ENCODE peak calls at places on chromosomes 7 and 10, in seven cellular contexts. One of them, this sample, is unnamed.
A peak's percentile ranks its signal among the peaks of the same experiment; 100 is the strongest.

GRCh38 chr10:85600026-85600743 is 766.4 kb downstream of the GRID1 start:
- DNase-seq in cardiac fibroblast: no peak
- DNase-seq in Panc1: no peak
- DNase-seq in fibroblast of mammary gland: no peak
- DNase-seq in GM23338: no peak
- DNase-seq in fibroblast of pulmonary artery: no peak
- DNase-seq in SK-N-SH: no peak
- DNase-seq in this sample: no peak

GRCh38 chr7:84484502-84485079 is 290.0 kb upstream of the SEMA3A start:
- DNase-seq in cardiac fibroblast: no peak
- DNase-seq in Panc1: peak; percentile 22
- DNase-seq in fibroblast of mammary gland: peak; percentile 12
- DNase-seq in GM23338: no peak
- DNase-seq in fibroblast of pulmonary artery: no peak
- DNase-seq in SK-N-SH: no peak
- DNase-seq in this sample: peak; percentile 54

GRCh38 chr10:61140765-61141392 is 196.9 kb upstream of the RHOBTB1 start:
- DNase-seq in cardiac fibroblast: peak; percentile 82
- DNase-seq in Panc1: peak; percentile 67
- DNase-seq in fibroblast of mammary gland: peak; percentile 78
- DNase-seq in GM23338: peak; percentile 57
- DNase-seq in fibroblast of pulmonary artery: peak; percentile 85
- DNase-seq in SK-N-SH: peak; percentile 24
- DNase-seq in this sample: peak; percentile 74

GRCh38 chr10:78505657-78506056 is 472.0 kb downstream of the RPS24 start:
- DNase-seq in cardiac fibroblast: peak; percentile 21
- DNase-seq in Panc1: no peak
- DNase-seq in fibroblast of mammary gland: peak; percentile 48
- DNase-seq in GM23338: no peak
- DNase-seq in fibroblast of pulmonary artery: no peak
- DNase-seq in SK-N-SH: no peak
- DNase-seq in this sample: no peak

GRCh38 chr7:27173412-27174076 is 576 bp downstream of the HOXA10 start:
- DNase-seq in cardiac fibroblast: no peak
- DNase-seq in Panc1: no peak
- DNase-seq in fibroblast of mammary gland: no peak
- DNase-seq in GM23338: peak; percentile 48
- DNase-seq in fibroblast of pulmonary artery: no peak
- DNase-seq in SK-N-SH: peak; percentile 54
- DNase-seq in this sample: no peak

GRCh38 chr7:140544278-140544896 is 65.1 kb upstream of the MKRN1 start:
- DNase-seq in cardiac fibroblast: no peak
- DNase-seq in Panc1: no peak
- DNase-seq in fibroblast of mammary gland: no peak
- DNase-seq in GM23338: no peak
- DNase-seq in fibroblast of pulmonary artery: no peak
- DNase-seq in SK-N-SH: no peak
- DNase-seq in this sample: no peak

GRCh38 chr10:89115876-89116627 is 91.1 kb downstream of the CH25H start:
- DNase-seq in cardiac fibroblast: peak; percentile 93
- DNase-seq in Panc1: no peak
- DNase-seq in fibroblast of mammary gland: peak; percentile 87
- DNase-seq in GM23338: no peak
- DNase-seq in fibroblast of pulmonary artery: peak; percentile 75
- DNase-seq in SK-N-SH: no peak
- DNase-seq in this sample: peak; percentile 81

GRCh38 chr7:122198581-122198980 is 54.5 kb upstream of the AASS start:
- DNase-seq in cardiac fibroblast: no peak
- DNase-seq in Panc1: no peak
- DNase-seq in fibroblast of mammary gland: no peak
- DNase-seq in GM23338: no peak
- DNase-seq in fibroblast of pulmonary artery: no peak
- DNase-seq in SK-N-SH: no peak
- DNase-seq in this sample: no peak

GRCh38 chr7:48192996-48193395 is 21.7 kb downstream of the ABCA13 start:
- DNase-seq in cardiac fibroblast: no peak
- DNase-seq in Panc1: no peak
- DNase-seq in fibroblast of mammary gland: no peak
- DNase-seq in GM23338: no peak
- DNase-seq in fibroblast of pulmonary artery: no peak
- DNase-seq in SK-N-SH: no peak
- DNase-seq in this sample: no peak

GRCh38 chr7:43038229-43038628 is 74.2 kb upstream of the HECW1 start:
- DNase-seq in cardiac fibroblast: peak; percentile 67
- DNase-seq in Panc1: no peak
- DNase-seq in fibroblast of mammary gland: peak; percentile 91
- DNase-seq in GM23338: no peak
- DNase-seq in fibroblast of pulmonary artery: peak; percentile 91
- DNase-seq in SK-N-SH: no peak
- DNase-seq in this sample: peak; percentile 93

GRCh38 chr10:99329891-99330674 is 927 bp downstream of the CNNM1 start:
- DNase-seq in cardiac fibroblast: no peak
- DNase-seq in Panc1: no peak
- DNase-seq in fibroblast of mammary gland: peak; percentile 7
- DNase-seq in GM23338: peak; percentile 59
- DNase-seq in fibroblast of pulmonary artery: peak; percentile 4
- DNase-seq in SK-N-SH: peak; percentile 83
- DNase-seq in this sample: peak; percentile 34
- H3K4me3 ChIP-seq in cardiac fibroblast: peak overlapping the region; percentile 36
- H3K4me3 ChIP-seq in Panc1: peak overlapping the region; percentile 81
- H3K4me3 ChIP-seq in fibroblast of mammary gland: peak overlapping the region; percentile 4
- H3K4me3 ChIP-seq in GM23338: peak overlapping the region; percentile 62
- H3K4me3 ChIP-seq in fibroblast of pulmonary artery: no peak overlapping the region
- H3K4me3 ChIP-seq in SK-N-SH: peak overlapping the region; percentile 47
- H3K4me3 ChIP-seq in this sample: peak overlapping the region; percentile 62

GRCh38 chr10:3222068-3222467 is 49.5 kb upstream of the PITRM1 start:
- DNase-seq in cardiac fibroblast: peak; percentile 68
- DNase-seq in Panc1: no peak
- DNase-seq in fibroblast of mammary gland: peak; percentile 88
- DNase-seq in GM23338: peak; percentile 81
- DNase-seq in fibroblast of pulmonary artery: peak; percentile 23
- DNase-seq in SK-N-SH: no peak
- DNase-seq in this sample: peak; percentile 53
- TF ChIP-seq CTCF in cardiac fibroblast: peak; percentile 26
- TF ChIP-seq CTCF in Panc1: peak; percentile 41
- TF ChIP-seq CTCF in fibroblast of mammary gland: peak; percentile 47
- TF ChIP-seq CTCF in GM23338: peak; percentile 62
- TF ChIP-seq CTCF in fibroblast of pulmonary artery: peak; percentile 2
- TF ChIP-seq CTCF in SK-N-SH: peak; percentile 37
- TF ChIP-seq CTCF in this sample: peak; percentile 16

GRCh38 chr7:1055084-1055450 is 10.7 kb downstream of the GPR146 start:
- DNase-seq in cardiac fibroblast: no peak
- DNase-seq in Panc1: no peak
- DNase-seq in fibroblast of mammary gland: no peak
- DNase-seq in GM23338: no peak
- DNase-seq in fibroblast of pulmonary artery: peak; percentile 56
- DNase-seq in SK-N-SH: peak; percentile 92
- DNase-seq in this sample: no peak
- H3K4me3 ChIP-seq in cardiac fibroblast: peak overlapping the region; percentile 13
- H3K4me3 ChIP-seq in Panc1: no peak overlapping the region
- H3K4me3 ChIP-seq in fibroblast of mammary gland: no peak overlapping the region
- H3K4me3 ChIP-seq in GM23338: no peak overlapping the region
- H3K4me3 ChIP-seq in fibroblast of pulmonary artery: no peak overlapping the region
- H3K4me3 ChIP-seq in SK-N-SH: no peak overlapping the region
- H3K4me3 ChIP-seq in this sample: no peak overlapping the region

GRCh38 chr10:44552716-44553115 is 167.8 kb upstream of the CXCL12 start:
- DNase-seq in cardiac fibroblast: no peak
- DNase-seq in Panc1: no peak
- DNase-seq in fibroblast of mammary gland: peak; percentile 45
- DNase-seq in GM23338: no peak
- DNase-seq in fibroblast of pulmonary artery: no peak
- DNase-seq in SK-N-SH: no peak
- DNase-seq in this sample: peak; percentile 65
- TF ChIP-seq CTCF in cardiac fibroblast: no peak
- TF ChIP-seq CTCF in Panc1: no peak
- TF ChIP-seq CTCF in fibroblast of mammary gland: no peak
- TF ChIP-seq CTCF in GM23338: no peak
- TF ChIP-seq CTCF in fibroblast of pulmonary artery: no peak
- TF ChIP-seq CTCF in SK-N-SH: no peak
- TF ChIP-seq CTCF in this sample: no peak

GRCh38 chr7:116443646-116444045 is 55.9 kb upstream of the CAV2 start:
- DNase-seq in cardiac fibroblast: no peak
- DNase-seq in Panc1: no peak
- DNase-seq in fibroblast of mammary gland: no peak
- DNase-seq in GM23338: no peak
- DNase-seq in fibroblast of pulmonary artery: no peak
- DNase-seq in SK-N-SH: no peak
- DNase-seq in this sample: no peak

GRCh38 chr7:116439856-116440549 is 59.5 kb upstream of the CAV2 start:
- DNase-seq in cardiac fibroblast: peak; percentile 48
- DNase-seq in Panc1: no peak
- DNase-seq in fibroblast of mammary gland: no peak
- DNase-seq in GM23338: no peak
- DNase-seq in fibroblast of pulmonary artery: peak; percentile 50
- DNase-seq in SK-N-SH: no peak
- DNase-seq in this sample: no peak

GRCh38 chr7:116441534-116441933 is 58.0 kb upstream of the CAV2 start:
- DNase-seq in cardiac fibroblast: peak; percentile 65
- DNase-seq in Panc1: no peak
- DNase-seq in fibroblast of mammary gland: peak; percentile 74
- DNase-seq in GM23338: no peak
- DNase-seq in fibroblast of pulmonary artery: peak; percentile 48
- DNase-seq in SK-N-SH: no peak
- DNase-seq in this sample: peak; percentile 83

GRCh38 chr7:116445447-116445846 is 54.1 kb upstream of the CAV2 start:
- DNase-seq in cardiac fibroblast: no peak
- DNase-seq in Panc1: no peak
- DNase-seq in fibroblast of mammary gland: no peak
- DNase-seq in GM23338: no peak
- DNase-seq in fibroblast of pulmonary artery: no peak
- DNase-seq in SK-N-SH: no peak
- DNase-seq in this sample: no peak

GRCh38 chr7:116443101-116443523 is 56.4 kb upstream of the CAV2 start:
- DNase-seq in cardiac fibroblast: peak; percentile 98
- DNase-seq in Panc1: peak; percentile 95
- DNase-seq in fibroblast of mammary gland: peak; percentile 95
- DNase-seq in GM23338: no peak
- DNase-seq in fibroblast of pulmonary artery: peak; percentile 96
- DNase-seq in SK-N-SH: peak; percentile 13
- DNase-seq in this sample: peak; percentile 96
- H3K4me3 ChIP-seq in cardiac fibroblast: no peak overlapping the region
- H3K4me3 ChIP-seq in Panc1: no peak overlapping the region
- H3K4me3 ChIP-seq in fibroblast of mammary gland: no peak overlapping the region
- H3K4me3 ChIP-seq in GM23338: no peak overlapping the region
- H3K4me3 ChIP-seq in fibroblast of pulmonary artery: no peak overlapping the region
- H3K4me3 ChIP-seq in SK-N-SH: no peak overlapping the region
- H3K4me3 ChIP-seq in this sample: no peak overlapping the region

GRCh38 chr10:122544493-122544892 is 16.1 kb upstream of the DMBT1 start:
- DNase-seq in cardiac fibroblast: no peak
- DNase-seq in Panc1: no peak
- DNase-seq in fibroblast of mammary gland: no peak
- DNase-seq in GM23338: no peak
- DNase-seq in fibroblast of pulmonary artery: no peak
- DNase-seq in SK-N-SH: no peak
- DNase-seq in this sample: no peak

GRCh38 chr10:122548699-122549098 is 11.9 kb upstream of the DMBT1 start:
- DNase-seq in cardiac fibroblast: no peak
- DNase-seq in Panc1: no peak
- DNase-seq in fibroblast of mammary gland: no peak
- DNase-seq in GM23338: no peak
- DNase-seq in fibroblast of pulmonary artery: no peak
- DNase-seq in SK-N-SH: no peak
- DNase-seq in this sample: no peak

GRCh38 chr10:122543676-122544075 is 16.9 kb upstream of the DMBT1 start:
- DNase-seq in cardiac fibroblast: no peak
- DNase-seq in Panc1: no peak
- DNase-seq in fibroblast of mammary gland: no peak
- DNase-seq in GM23338: no peak
- DNase-seq in fibroblast of pulmonary artery: no peak
- DNase-seq in SK-N-SH: no peak
- DNase-seq in this sample: no peak

GRCh38 chr10:122550427-122550826 is 10.1 kb upstream of the DMBT1 start:
- DNase-seq in cardiac fibroblast: no peak
- DNase-seq in Panc1: no peak
- DNase-seq in fibroblast of mammary gland: no peak
- DNase-seq in GM23338: no peak
- DNase-seq in fibroblast of pulmonary artery: no peak
- DNase-seq in SK-N-SH: no peak
- DNase-seq in this sample: no peak

GRCh38 chr10:122546242-122546641 is 14.3 kb upstream of the DMBT1 start:
- DNase-seq in cardiac fibroblast: no peak
- DNase-seq in Panc1: no peak
- DNase-seq in fibroblast of mammary gland: no peak
- DNase-seq in GM23338: no peak
- DNase-seq in fibroblast of pulmonary artery: no peak
- DNase-seq in SK-N-SH: no peak
- DNase-seq in this sample: no peak
- TF ChIP-seq CTCF in cardiac fibroblast: no peak
- TF ChIP-seq CTCF in Panc1: no peak
- TF ChIP-seq CTCF in fibroblast of mammary gland: no peak
- TF ChIP-seq CTCF in GM23338: no peak
- TF ChIP-seq CTCF in fibroblast of pulmonary artery: no peak
- TF ChIP-seq CTCF in SK-N-SH: no peak
- TF ChIP-seq CTCF in this sample: no peak

DNA sequence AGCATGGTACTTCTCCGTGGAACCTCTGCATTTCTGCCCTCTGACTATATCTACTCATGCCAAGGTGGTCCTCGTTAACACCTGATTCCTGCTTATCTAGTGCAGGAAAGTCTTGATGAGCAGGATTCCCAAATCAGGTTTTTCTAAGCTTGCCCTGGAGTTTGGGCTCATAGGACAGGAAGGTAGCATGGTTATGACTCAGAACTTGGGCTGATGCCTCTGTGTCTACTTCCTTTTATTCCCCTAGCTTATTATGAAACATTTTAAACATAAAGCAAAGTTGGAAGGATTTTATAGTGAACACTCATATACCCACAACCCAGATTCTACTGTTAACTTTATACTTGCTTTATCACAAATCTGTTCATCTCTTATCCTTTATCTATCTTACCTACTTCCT is 5.6 kb downstream of the SUFU start:
- DNase-seq in cardiac fibroblast: peak; percentile 69
- DNase-seq in Panc1: no peak
- DNase-seq in fibroblast of mammary gland: peak; percentile 77
- DNase-seq in GM23338: no peak
- DNase-seq in fibroblast of pulmonary artery: peak; percentile 72
- DNase-seq in SK-N-SH: no peak
- DNase-seq in this sample: peak; percentile 64
- H3K4me3 ChIP-seq in cardiac fibroblast: no peak overlapping the region
- H3K4me3 ChIP-seq in Panc1: no peak overlapping the region
- H3K4me3 ChIP-seq in fibroblast of mammary gland: no peak overlapping the region
- H3K4me3 ChIP-seq in GM23338: no peak overlapping the region
- H3K4me3 ChIP-seq in fibroblast of pulmonary artery: no peak overlapping the region
- H3K4me3 ChIP-seq in SK-N-SH: no peak overlapping the region
- H3K4me3 ChIP-seq in this sample: no peak overlapping the region